ENCODE peak calls at places on chromosomes 11 and 22, in five cellular contexts. O, E, A, V and K are unnamed samples. For H3K4me1, the result is how much of the 10 kb centered on the place peaks cover.

GRCh38 chr11:120244476-120244875 is 4.5 kb downstream of the POU2F3 start:
- DNase-seq in O (peak), E (no peak), A (no peak), V (no peak), K (no peak)

GRCh38 chr11:31817054-31817620 is 6.0 kb upstream of the PAX6 start:
- DNase-seq in O (no peak), E (no peak), A (no peak), V (no peak), K (no peak)

GRCh38 chr11:68370211-68371111 is 58.1 kb downstream of the LRP5 start:
- DNase-seq in O (no peak), E (no peak), A (no peak), V (peak), K (peak)

GRCh38 chr22:30212996-30213441 is 33.5 kb downstream of the LIF start:
- DNase-seq in O (no peak), E (no peak), A (no peak), V (no peak), K (peak)

GRCh38 chr11:12287374-12288211 is 89.8 kb upstream of the PARVA start:
- DNase-seq in O (peak), E (peak), A (peak), V (no peak), K (peak)

GRCh38 chr22:28986366-28986765 is 75.3 kb downstream of the C22orf31 start:
- DNase-seq in O (no peak), E (peak), A (no peak), V (no peak), K (no peak)

GRCh38 chr11:30710216-30710615 is 124.1 kb upstream of the MPPED2 start:
- DNase-seq in O (no peak), E (no peak), A (no peak), V (no peak), K (no peak)

GRCh38 chr11:9070740-9071476 is 20.5 kb downstream of the SCUBE2 start:
- DNase-seq in O (no peak), E (no peak), A (no peak), V (no peak), K (no peak)

GRCh38 chr22:44919691-44920090 is 90.1 kb downstream of the PHF21B start:
- DNase-seq in O (no peak), E (no peak), A (no peak), V (peak), K (no peak)

GRCh38 chr11:85182437-85183109 is 444.6 kb downstream of the DLG2 start:
- DNase-seq in O (peak), E (peak), A (no peak), V (no peak), K (no peak)

GRCh38 chr11:126968915-126969314 is 31.7 kb downstream of the KIRREL3 start:
- DNase-seq in O (peak), E (no peak), A (no peak), V (no peak), K (no peak)

GRCh38 chr11:75872887-75873416 is 57.9 kb downstream of the UVRAG start:
- DNase-seq in O (no peak), E (no peak), A (no peak), V (no peak), K (no peak)

GRCh38 chr11:96306933-96307747 is 35.9 kb downstream of the MAML2 start:
- DNase-seq in O (peak), E (no peak), A (peak), V (peak), K (peak)

GRCh38 chr11:46438211-46438610 is 46.6 kb upstream of the CHRM4 start:
- DNase-seq in O (no peak), E (no peak), A (no peak), V (no peak), K (peak)

GRCh38 chr11:18383388-18384156 is 10.8 kb upstream of the LDHA start:
- DNase-seq in O (peak), E (peak), A (peak), V (peak), K (peak)

GRCh38 chr11:2268911-2269600 is 1.3 kb downstream of the ASCL2 start:
- DNase-seq in O (no peak), E (peak), A (peak), V (peak), K (no peak)

GRCh38 chr11:9273430-9274336 is 8.5 kb upstream of the DENND5A start:
- DNase-seq in O (peak), E (no peak), A (no peak), V (no peak), K (no peak)

GRCh38 chr11:78783846-78784245 is 209.2 kb upstream of the NARS2 start:
- DNase-seq in O (no peak), E (no peak), A (no peak), V (no peak), K (no peak)

GRCh38 chr11:10607462-10607861 is 39.0 kb upstream of the LYVE1 start:
- DNase-seq in O (no peak), E (no peak), A (no peak), V (no peak), K (no peak)

GRCh38 chr22:30873086-30873650 is 95.4 kb downstream of the MORC2 start:
- DNase-seq in O (no peak), E (no peak), A (no peak), V (no peak), K (no peak)

GRCh38 chr11:1088927-1089737 is 14.5 kb downstream of the MUC2 start:
- DNase-seq in O (no peak), E (no peak), A (no peak), V (peak), K (peak)

GRCh38 chr11:113774174-113774503 is 647 bp upstream of the ZW10 start:
- DNase-seq in O (no peak), E (no peak), A (no peak), V (no peak), K (no peak)

GRCh38 chr11:17978553-17979287 is 34.1 kb downstream of the SERGEF start:
- DNase-seq in O (peak), E (peak), A (peak), V (peak), K (peak)

GRCh38 chr22:49291169-49291568 is 536.5 kb downstream of the BRD1 start:
- DNase-seq in O (no peak), E (no peak), A (no peak), V (no peak), K (no peak)

GRCh38 chr22:49406047-49406650 is 421.5 kb downstream of the BRD1 start:
- DNase-seq in O (no peak), E (no peak), A (peak), V (no peak), K (no peak)

GRCh38 chr11:115580927-115581680 is 76.9 kb upstream of the CADM1 start:
- DNase-seq in O (no peak), E (peak), A (peak), V (peak), K (peak)

GRCh38 chr11:66529655-66530054 is 16.2 kb downstream of the ZDHHC24 start:
- DNase-seq in O (no peak), E (no peak), A (no peak), V (no peak), K (no peak)

GRCh38 chr11:72681226-72682153 is 7.3 kb upstream of the PDE2A start:
- DNase-seq in O (no peak), E (no peak), A (no peak), V (no peak), K (no peak)

GRCh38 chr22:20782083-20782482 is 8.2 kb downstream of the SERPIND1 start:
- DNase-seq in O (peak), E (no peak), A (no peak), V (no peak), K (no peak)

GRCh38 chr11:34245043-34245442 is 112.8 kb downstream of the ABTB2 start:
- DNase-seq in O (no peak), E (no peak), A (no peak), V (no peak), K (no peak)

GRCh38 chr11:44853674-44854073 is 97.0 kb downstream of the TP53I11 start:
- DNase-seq in O (no peak), E (no peak), A (no peak), V (no peak), K (no peak)

GRCh38 chr11:57318178-57318577 is 6.6 kb downstream of the TNKS1BP1 start:
- DNase-seq in O (peak), E (no peak), A (peak), V (no peak), K (no peak)

GRCh38 chr22:21755855-21756284 is 20.3 kb upstream of the YPEL1 start:
- DNase-seq in O (peak), E (no peak), A (no peak), V (no peak), K (no peak)

GRCh38 chr11:102421262-102421661 is 31.3 kb downstream of the TMEM123 start:
- DNase-seq in O (no peak), E (no peak), A (no peak), V (no peak), K (no peak)

GRCh38 chr11:69881467-69882269 is 62.5 kb upstream of the FGF3 start:
- DNase-seq in O (no peak), E (no peak), A (no peak), V (peak), K (peak)

GRCh38 chr11:14414470-14415461 is 55.8 kb upstream of the RRAS2 start:
- DNase-seq in O (peak), E (no peak), A (no peak), V (no peak), K (no peak)
- TF ChIP-seq CTCF in O (no peak), E (no peak), A (no peak), V (no peak), K (no peak)

GRCh38 chr22:35380013-35380412 is 883 bp upstream of the HMOX1 start:
- DNase-seq in O (peak), E (peak), A (no peak), V (no peak), K (no peak)

GRCh38 chr22:35383679-35384071 is 2.8 kb downstream of the HMOX1 start:
- DNase-seq in O (no peak), E (no peak), A (no peak), V (no peak), K (no peak)

GRCh38 chr22:35379146-35379993 is 1.5 kb upstream of the HMOX1 start:
- DNase-seq in O (no peak), E (peak), A (no peak), V (no peak), K (no peak)

GRCh38 chr22:35380537-35381423 is at the start of gene HMOX1:
- DNase-seq in O (peak), E (peak), A (peak), V (peak), K (peak)

DNA sequence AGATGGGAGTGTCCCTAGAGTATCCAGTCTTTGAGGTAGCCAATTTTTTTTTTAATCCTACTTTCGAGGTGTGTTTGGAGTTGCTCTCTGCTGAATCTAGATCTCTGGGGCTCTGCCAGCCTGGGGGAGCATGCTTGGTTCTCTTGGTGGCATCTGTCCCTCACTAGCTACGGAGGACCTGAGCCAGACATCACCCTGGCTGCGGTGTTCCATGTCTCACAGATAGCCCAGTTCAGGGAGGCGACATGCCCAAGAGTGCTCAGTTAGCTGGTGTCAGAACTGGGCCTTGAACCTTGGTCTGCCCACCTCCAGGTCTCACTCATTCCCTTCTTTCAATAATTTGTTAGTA is 502 bp downstream of the HMOX1 start:
- DNase-seq in O (no peak), E (no peak), A (no peak), V (no peak), K (no peak)
- H3K4me1 ChIP-seq in O (under half), E (under half), A (under half), V (under half), K (under half)

GRCh38 chr11:90341986-90342385 is 119.1 kb upstream of the CHORDC1 start:
- DNase-seq in O (no peak), E (no peak), A (no peak), V (no peak), K (no peak)
- TF ChIP-seq CTCF in O (no peak), E (no peak), A (no peak), V (no peak), K (no peak)

GRCh38 chr22:43287441-43287840 is 55.7 kb downstream of the SCUBE1 start:
- DNase-seq in O (no peak), E (no peak), A (no peak), V (no peak), K (peak)

GRCh38 chr22:43288378-43288777 is 54.8 kb downstream of the SCUBE1 start:
- DNase-seq in O (no peak), E (no peak), A (no peak), V (no peak), K (no peak)

GRCh38 chr22:43289551-43289963 is 53.6 kb downstream of the SCUBE1 start:
- DNase-seq in O (peak), E (no peak), A (no peak), V (no peak), K (no peak)

GRCh38 chr22:43289976-43290663 is 53.1 kb downstream of the SCUBE1 start:
- DNase-seq in O (peak), E (no peak), A (no peak), V (peak), K (peak)

DNA sequence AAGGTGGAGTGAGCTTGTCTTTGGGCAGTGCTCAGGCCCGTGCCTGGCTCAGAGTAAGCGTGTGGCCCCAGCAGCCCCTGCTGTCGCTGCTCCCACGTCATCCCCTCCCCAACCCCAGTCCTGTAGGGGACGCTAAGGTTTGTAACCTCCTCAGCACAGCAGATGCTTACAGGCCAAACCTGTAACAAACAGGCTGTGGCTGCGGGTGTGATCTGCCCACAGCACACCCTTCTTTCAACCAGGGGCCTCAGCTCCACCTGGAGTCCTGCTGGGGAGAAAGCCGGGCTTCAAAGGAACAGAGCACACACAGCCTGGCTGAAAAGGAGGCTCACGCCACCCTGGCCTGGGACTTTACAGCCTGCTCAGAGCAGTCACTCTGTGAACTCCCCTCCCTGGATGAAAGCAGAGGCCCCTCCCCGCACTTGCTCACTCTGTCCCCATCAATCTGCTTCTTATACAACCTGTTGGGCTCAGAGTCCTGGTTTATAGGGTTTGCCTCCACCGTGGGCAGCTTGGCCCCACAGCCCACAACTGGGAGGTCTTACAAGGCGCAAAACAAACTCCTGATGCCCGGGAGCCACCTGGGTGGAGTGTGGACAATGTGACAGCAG is 54.3 kb downstream of the SCUBE1 start:
- DNase-seq in O (no peak), E (no peak), A (no peak), V (no peak), K (no peak)
- H3K4me1 ChIP-seq in O (under half), E (under half), A (under half), V (under half), K (half or more)

DNA sequence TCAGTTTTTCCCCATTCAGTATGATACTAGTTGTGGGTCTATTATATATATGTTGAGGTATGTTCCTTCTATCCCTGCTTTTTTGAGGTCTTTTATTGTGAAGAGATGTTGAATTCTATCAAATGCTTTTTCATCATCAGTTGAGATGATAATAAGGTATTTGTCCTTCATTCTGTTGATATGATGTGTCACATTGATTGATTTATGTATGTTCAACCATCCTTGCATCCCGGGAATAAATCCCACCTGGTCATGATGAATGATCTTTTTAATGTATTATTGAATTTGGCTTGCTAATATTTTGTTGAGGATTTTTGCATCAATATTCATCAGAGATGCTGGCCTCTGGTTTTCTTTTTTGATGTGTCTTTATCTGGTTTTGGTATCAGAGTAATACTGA is 26.0 kb downstream of the ENDOD1 start:
- DNase-seq in O (no peak), E (no peak), A (no peak), V (no peak), K (no peak)
- TF ChIP-seq CTCF in O (no peak), E (no peak), A (no peak), V (no peak), K (no peak)

GRCh38 chr11:108592591-108593213 is 866 bp downstream of the EXPH5 start:
- DNase-seq in O (no peak), E (peak), A (peak), V (peak), K (peak)
- H3K4me1 ChIP-seq in O (under half), E (under half), A (under half), V (under half), K (under half)

GRCh38 chr22:33565580-33565995 is 354.7 kb downstream of the LARGE1 start:
- DNase-seq in O (no peak), E (no peak), A (no peak), V (peak), K (no peak)

GRCh38 chr22:33570110-33570509 is 350.2 kb downstream of the LARGE1 start:
- DNase-seq in O (no peak), E (no peak), A (no peak), V (no peak), K (no peak)

GRCh38 chr22:33573479-33573878 is 346.8 kb downstream of the LARGE1 start:
- DNase-seq in O (no peak), E (no peak), A (no peak), V (no peak), K (no peak)

GRCh38 chr22:33568934-33569496 is 351.3 kb downstream of the LARGE1 start:
- DNase-seq in O (peak), E (no peak), A (no peak), V (no peak), K (no peak)

DNA sequence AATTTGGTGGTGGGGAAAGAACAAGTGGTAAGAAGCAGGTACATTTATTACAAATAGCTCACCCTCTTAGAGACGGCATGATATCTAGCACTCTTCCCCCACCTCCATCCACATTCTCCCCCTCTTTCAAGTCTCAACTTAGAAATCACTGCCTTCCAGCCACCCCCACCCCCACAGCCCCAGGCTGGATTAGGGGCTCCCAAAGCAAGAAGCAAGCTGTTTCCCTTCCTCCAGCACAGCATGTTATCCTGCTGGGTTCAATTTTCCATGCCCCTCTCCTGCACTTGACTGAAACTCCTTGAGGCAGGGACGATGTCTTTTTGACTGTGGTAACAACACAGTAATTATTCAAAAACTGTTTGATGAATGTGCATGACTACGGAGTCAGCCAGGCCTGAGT is 350.7 kb downstream of the LARGE1 start:
- DNase-seq in O (no peak), E (no peak), A (no peak), V (no peak), K (no peak)
- TF ChIP-seq CTCF in O (no peak), E (no peak), A (no peak), V (no peak), K (no peak)